ENCODE peak calls at places on chromosomes 3 and 15, in ten cellular contexts. One of them, this sample, is unnamed.
A peak's percentile ranks its signal among the peaks of the same experiment; 100 is the strongest.

GRCh38 chr3:119311191-119311925 is 17.2 kb downstream of the ARHGAP31 start:
- DNase-seq in dorsolateral prefrontal cortex: no peak
- DNase-seq in RPMI7951: peak; percentile 93
- DNase-seq in fibroblast of lung: peak; percentile 93
- DNase-seq in effector memory CD8-positive, alpha-beta T cell: no peak
- DNase-seq in glutamatergic neuron: no peak
- DNase-seq in B cell: no peak
- DNase-seq in astrocyte of the spinal cord: peak; percentile 88
- DNase-seq in EL: peak; percentile 91
- DNase-seq in neural crest cell: no peak
- DNase-seq in this sample: no peak

GRCh38 chr3:117788086-117788485 is 1078.5 kb downstream of the TUSC7 start:
- DNase-seq in astrocyte of the spinal cord: peak; percentile 90
- DNase-seq in B cell: no peak
- DNase-seq in neural crest cell: no peak
- DNase-seq in RPMI7951: no peak
- DNase-seq in effector memory CD8-positive, alpha-beta T cell: no peak
- DNase-seq in dorsolateral prefrontal cortex: no peak
- DNase-seq in glutamatergic neuron: no peak
- DNase-seq in fibroblast of lung: peak; percentile 95
- DNase-seq in EL: peak; percentile 89
- DNase-seq in this sample: no peak

GRCh38 chr3:101509811-101510210 is 3.2 kb downstream of the SENP7 start:
- DNase-seq in astrocyte of the spinal cord: peak; percentile 11
- DNase-seq in neural crest cell: no peak
- DNase-seq in glutamatergic neuron: no peak
- DNase-seq in effector memory CD8-positive, alpha-beta T cell: no peak
- DNase-seq in fibroblast of lung: no peak
- DNase-seq in dorsolateral prefrontal cortex: no peak
- DNase-seq in RPMI7951: peak; percentile 70
- DNase-seq in EL: peak; percentile 84
- DNase-seq in B cell: no peak
- DNase-seq in this sample: no peak

GRCh38 chr15:91942676-91943417 is 89.3 kb downstream of the SLCO3A1 start:
- DNase-seq in astrocyte of the spinal cord: peak; percentile 73
- DNase-seq in glutamatergic neuron: no peak
- DNase-seq in B cell: no peak
- DNase-seq in effector memory CD8-positive, alpha-beta T cell: peak; percentile 41
- DNase-seq in dorsolateral prefrontal cortex: no peak
- DNase-seq in neural crest cell: no peak
- DNase-seq in fibroblast of lung: peak; percentile 85
- DNase-seq in RPMI7951: peak; percentile 90
- DNase-seq in EL: peak; percentile 63
- DNase-seq in this sample: no peak

GRCh38 chr3:9448643-9449042 is 51.2 kb downstream of the SETD5 start:
- DNase-seq in RPMI7951: peak; percentile 5
- DNase-seq in EL: peak; percentile 5
- DNase-seq in glutamatergic neuron: no peak
- DNase-seq in astrocyte of the spinal cord: no peak
- DNase-seq in dorsolateral prefrontal cortex: no peak
- DNase-seq in B cell: no peak
- DNase-seq in neural crest cell: no peak
- DNase-seq in fibroblast of lung: peak; percentile 9
- DNase-seq in effector memory CD8-positive, alpha-beta T cell: no peak
- DNase-seq in this sample: no peak

GRCh38 chr15:39629376-39629775 is 48.5 kb downstream of the THBS1 start:
- DNase-seq in EL: peak; percentile 35
- DNase-seq in RPMI7951: peak; percentile 30
- DNase-seq in astrocyte of the spinal cord: peak; percentile 13
- DNase-seq in neural crest cell: no peak
- DNase-seq in glutamatergic neuron: no peak
- DNase-seq in dorsolateral prefrontal cortex: no peak
- DNase-seq in effector memory CD8-positive, alpha-beta T cell: peak; percentile 56
- DNase-seq in fibroblast of lung: peak; percentile 63
- DNase-seq in B cell: no peak
- DNase-seq in this sample: no peak

GRCh38 chr3:44045476-44046275 is 196.0 kb upstream of the TOPAZ1 start:
- DNase-seq in effector memory CD8-positive, alpha-beta T cell: no peak
- DNase-seq in dorsolateral prefrontal cortex: no peak
- DNase-seq in EL: peak; percentile 53
- DNase-seq in fibroblast of lung: peak; percentile 31
- DNase-seq in RPMI7951: peak; percentile 38
- DNase-seq in neural crest cell: no peak
- DNase-seq in B cell: peak; percentile 77
- DNase-seq in astrocyte of the spinal cord: peak; percentile 49
- DNase-seq in glutamatergic neuron: no peak
- DNase-seq in this sample: no peak

GRCh38 chr3:71102111-71103039 is 481.2 kb downstream of the FOXP1 start:
- DNase-seq in RPMI7951: peak; percentile 46
- DNase-seq in EL: peak; percentile 93
- DNase-seq in dorsolateral prefrontal cortex: no peak
- DNase-seq in effector memory CD8-positive, alpha-beta T cell: no peak
- DNase-seq in astrocyte of the spinal cord: peak; percentile 95
- DNase-seq in fibroblast of lung: peak; percentile 94
- DNase-seq in neural crest cell: no peak
- DNase-seq in glutamatergic neuron: no peak
- DNase-seq in B cell: no peak
- DNase-seq in this sample: peak; percentile 45

GRCh38 chr3:173977747-173978146 is 580.2 kb downstream of the NLGN1 start:
- DNase-seq in B cell: no peak
- DNase-seq in fibroblast of lung: peak; percentile 83
- DNase-seq in effector memory CD8-positive, alpha-beta T cell: no peak
- DNase-seq in EL: peak; percentile 75
- DNase-seq in dorsolateral prefrontal cortex: no peak
- DNase-seq in neural crest cell: no peak
- DNase-seq in RPMI7951: peak; percentile 2
- DNase-seq in astrocyte of the spinal cord: peak; percentile 58
- DNase-seq in glutamatergic neuron: no peak
- DNase-seq in this sample: no peak

GRCh38 chr15:25136119-25136518 is 181.3 kb downstream of the SNRPN start:
- DNase-seq in glutamatergic neuron: peak; percentile 17
- DNase-seq in B cell: no peak
- DNase-seq in fibroblast of lung: no peak
- DNase-seq in astrocyte of the spinal cord: no peak
- DNase-seq in EL: peak; percentile 2
- DNase-seq in RPMI7951: no peak
- DNase-seq in dorsolateral prefrontal cortex: no peak
- DNase-seq in neural crest cell: no peak
- DNase-seq in effector memory CD8-positive, alpha-beta T cell: no peak
- DNase-seq in this sample: no peak

GRCh38 chr3:65039754-65040210 is 352.0 kb upstream of the ADAMTS9 start:
- DNase-seq in RPMI7951: peak; percentile 92
- DNase-seq in EL: no peak
- DNase-seq in neural crest cell: no peak
- DNase-seq in B cell: no peak
- DNase-seq in fibroblast of lung: peak; percentile 93
- DNase-seq in glutamatergic neuron: no peak
- DNase-seq in dorsolateral prefrontal cortex: no peak
- DNase-seq in effector memory CD8-positive, alpha-beta T cell: no peak
- DNase-seq in astrocyte of the spinal cord: peak; percentile 82
- DNase-seq in this sample: no peak

GRCh38 chr3:122784436-122784835 is 9.2 kb downstream of the HSPBAP1 start:
- DNase-seq in neural crest cell: no peak
- DNase-seq in dorsolateral prefrontal cortex: no peak
- DNase-seq in astrocyte of the spinal cord: no peak
- DNase-seq in EL: peak; percentile 33
- DNase-seq in fibroblast of lung: peak; percentile 72
- DNase-seq in glutamatergic neuron: no peak
- DNase-seq in effector memory CD8-positive, alpha-beta T cell: no peak
- DNase-seq in RPMI7951: no peak
- DNase-seq in B cell: no peak
- DNase-seq in this sample: no peak

GRCh38 chr15:70387993-70388392 is 290.3 kb upstream of the TLE3 start:
- DNase-seq in RPMI7951: no peak
- DNase-seq in fibroblast of lung: no peak
- DNase-seq in glutamatergic neuron: no peak
- DNase-seq in astrocyte of the spinal cord: no peak
- DNase-seq in neural crest cell: no peak
- DNase-seq in B cell: no peak
- DNase-seq in effector memory CD8-positive, alpha-beta T cell: no peak
- DNase-seq in dorsolateral prefrontal cortex: no peak
- DNase-seq in EL: no peak
- DNase-seq in this sample: no peak

GRCh38 chr15:30038667-30039523 is 43.9 kb upstream of the GOLGA8J start:
- DNase-seq in astrocyte of the spinal cord: no peak
- DNase-seq in EL: no peak
- DNase-seq in dorsolateral prefrontal cortex: peak; percentile 18
- DNase-seq in fibroblast of lung: no peak
- DNase-seq in neural crest cell: no peak
- DNase-seq in B cell: no peak
- DNase-seq in effector memory CD8-positive, alpha-beta T cell: no peak
- DNase-seq in glutamatergic neuron: no peak
- DNase-seq in RPMI7951: peak; percentile 10
- DNase-seq in this sample: no peak

GRCh38 chr15:100192092-100192695 is 149.6 kb downstream of the ADAMTS17 start:
- DNase-seq in astrocyte of the spinal cord: no peak
- DNase-seq in glutamatergic neuron: no peak
- DNase-seq in EL: no peak
- DNase-seq in RPMI7951: no peak
- DNase-seq in B cell: no peak
- DNase-seq in neural crest cell: no peak
- DNase-seq in dorsolateral prefrontal cortex: no peak
- DNase-seq in effector memory CD8-positive, alpha-beta T cell: no peak
- DNase-seq in fibroblast of lung: no peak
- DNase-seq in this sample: no peak

GRCh38 chr15:25061808-25062550 is 107.2 kb downstream of the SNRPN start:
- DNase-seq in B cell: no peak
- DNase-seq in glutamatergic neuron: no peak
- DNase-seq in fibroblast of lung: no peak
- DNase-seq in astrocyte of the spinal cord: no peak
- DNase-seq in effector memory CD8-positive, alpha-beta T cell: no peak
- DNase-seq in dorsolateral prefrontal cortex: no peak
- DNase-seq in EL: no peak
- DNase-seq in neural crest cell: no peak
- DNase-seq in RPMI7951: no peak
- DNase-seq in this sample: no peak

GRCh38 chr15:101240364-101240763 is 11.5 kb downstream of the CHSY1 start:
- DNase-seq in EL: no peak
- DNase-seq in dorsolateral prefrontal cortex: no peak
- DNase-seq in glutamatergic neuron: no peak
- DNase-seq in RPMI7951: no peak
- DNase-seq in B cell: no peak
- DNase-seq in astrocyte of the spinal cord: no peak
- DNase-seq in neural crest cell: no peak
- DNase-seq in effector memory CD8-positive, alpha-beta T cell: no peak
- DNase-seq in fibroblast of lung: peak; percentile 82
- DNase-seq in this sample: no peak

GRCh38 chr3:80733522-80734176 is 965.9 kb upstream of the ROBO1 start:
- DNase-seq in RPMI7951: peak; percentile 6
- DNase-seq in fibroblast of lung: peak; percentile 85
- DNase-seq in astrocyte of the spinal cord: peak; percentile 92
- DNase-seq in neural crest cell: no peak
- DNase-seq in dorsolateral prefrontal cortex: no peak
- DNase-seq in EL: peak; percentile 5
- DNase-seq in B cell: no peak
- DNase-seq in glutamatergic neuron: no peak
- DNase-seq in effector memory CD8-positive, alpha-beta T cell: no peak
- DNase-seq in this sample: no peak

GRCh38 chr3:136149569-136150136 is 46.5 kb downstream of the MSL2 start:
- DNase-seq in astrocyte of the spinal cord: peak; percentile 46
- DNase-seq in effector memory CD8-positive, alpha-beta T cell: no peak
- DNase-seq in EL: peak; percentile 63
- DNase-seq in fibroblast of lung: peak; percentile 45
- DNase-seq in dorsolateral prefrontal cortex: no peak
- DNase-seq in RPMI7951: peak; percentile 42
- DNase-seq in neural crest cell: no peak
- DNase-seq in glutamatergic neuron: no peak
- DNase-seq in B cell: no peak
- DNase-seq in this sample: no peak

GRCh38 chr15:93378547-93378946 is 289.5 kb upstream of the RGMA start:
- DNase-seq in neural crest cell: no peak
- DNase-seq in astrocyte of the spinal cord: no peak
- DNase-seq in RPMI7951: no peak
- DNase-seq in fibroblast of lung: no peak
- DNase-seq in effector memory CD8-positive, alpha-beta T cell: no peak
- DNase-seq in glutamatergic neuron: no peak
- DNase-seq in B cell: no peak
- DNase-seq in dorsolateral prefrontal cortex: no peak
- DNase-seq in EL: no peak
- DNase-seq in this sample: no peak

GRCh38 chr15:91889143-91889815 is 35.8 kb downstream of the SLCO3A1 start:
- DNase-seq in astrocyte of the spinal cord: no peak
- DNase-seq in fibroblast of lung: no peak
- DNase-seq in B cell: no peak
- DNase-seq in effector memory CD8-positive, alpha-beta T cell: no peak
- DNase-seq in glutamatergic neuron: no peak
- DNase-seq in EL: no peak
- DNase-seq in RPMI7951: no peak
- DNase-seq in dorsolateral prefrontal cortex: no peak
- DNase-seq in neural crest cell: no peak
- DNase-seq in this sample: no peak

GRCh38 chr3:151210676-151211381 is 7.8 kb upstream of the GPR171 start:
- DNase-seq in fibroblast of lung: no peak
- DNase-seq in RPMI7951: no peak
- DNase-seq in dorsolateral prefrontal cortex: no peak
- DNase-seq in EL: no peak
- DNase-seq in effector memory CD8-positive, alpha-beta T cell: no peak
- DNase-seq in glutamatergic neuron: no peak
- DNase-seq in astrocyte of the spinal cord: peak; percentile 23
- DNase-seq in B cell: no peak
- DNase-seq in neural crest cell: no peak
- DNase-seq in this sample: no peak

GRCh38 chr3:193174137-193174536 is 66.9 kb upstream of the PLAAT1 start:
- DNase-seq in dorsolateral prefrontal cortex: no peak
- DNase-seq in fibroblast of lung: no peak
- DNase-seq in effector memory CD8-positive, alpha-beta T cell: no peak
- DNase-seq in astrocyte of the spinal cord: no peak
- DNase-seq in EL: peak; percentile 7
- DNase-seq in glutamatergic neuron: no peak
- DNase-seq in B cell: no peak
- DNase-seq in RPMI7951: peak; percentile 30
- DNase-seq in neural crest cell: no peak
- DNase-seq in this sample: no peak